ENCODE peak calls at places on chromosomes 2 and 18, in eight cellular contexts. G, J, T, Q, R, S, V and N are unnamed samples.

GRCh38 chr2:222960126-222960525 is 91.9 kb upstream of the KCNE4 start:
- DNase-seq in T (no peak), R (peak; percentile 76), G (no peak), V (peak; percentile 21), S (no peak), J (no peak), Q (no peak), N (peak; percentile 81)

GRCh38 chr18:40413160-40413559 is 1541.9 kb upstream of the PIK3C3 start:
- DNase-seq in G (no peak), R (no peak), S (peak; percentile 65), T (no peak), V (peak; percentile 10), J (no peak), Q (no peak), N (peak; percentile 53)

GRCh38 chr2:169485650-169486138 is 6.4 kb downstream of the BBS5 start:
- DNase-seq in T (no peak), S (no peak), R (no peak), V (no peak), G (no peak), Q (no peak), J (no peak), N (no peak)

GRCh38 chr18:9038277-9038871 is 64.1 kb upstream of the NDUFV2 start:
- DNase-seq in R (no peak), V (peak; percentile 75), S (no peak), J (no peak), Q (no peak), G (no peak), T (no peak), N (no peak)

GRCh38 chr18:78803104-78803503 is 176.5 kb upstream of the SALL3 start:
- DNase-seq in T (no peak), S (no peak), R (no peak), G (no peak), J (no peak), Q (no peak), V (no peak), N (no peak)

GRCh38 chr2:56015631-56016251 is 92.2 kb upstream of the EFEMP1 start:
- DNase-seq in S (no peak), V (no peak), R (no peak), T (no peak), G (no peak), Q (no peak), J (no peak), N (no peak)

GRCh38 chr2:163157891-163158511 is 319.4 kb upstream of the KCNH7 start:
- DNase-seq in J (no peak), T (no peak), S (no peak), G (no peak), Q (no peak), V (peak; percentile 62), R (peak; percentile 69), N (peak; percentile 79)

GRCh38 chr2:223929575-223930001 is 15.5 kb downstream of the WDFY1 start:
- DNase-seq in S (no peak), J (no peak), R (no peak), Q (peak; percentile 14), V (peak; percentile 74), G (no peak), T (no peak), N (peak; percentile 56)

GRCh38 chr2:207395535-207396251 is 134.1 kb upstream of the CREB1 start:
- DNase-seq in J (no peak), R (peak; percentile 42), V (peak; percentile 6), G (no peak), T (no peak), S (no peak), Q (no peak), N (peak; percentile 33)

GRCh38 chr2:10844083-10844482 is 31.5 kb upstream of the PDIA6 start:
- DNase-seq in G (no peak), R (peak; percentile 60), T (no peak), S (no peak), Q (no peak), J (no peak), V (peak; percentile 91), N (peak; percentile 79)

GRCh38 chr18:6885992-6886823 is 156.7 kb downstream of the ARHGAP28 start:
- DNase-seq in Q (no peak), T (no peak), V (peak; percentile 83), J (peak; percentile 55), S (peak; percentile 48), G (no peak), R (peak; percentile 56), N (peak; percentile 46)

GRCh38 chr2:148917431-148917830 is 42.4 kb downstream of the KIF5C start:
- DNase-seq in R (no peak), S (no peak), G (no peak), V (no peak), Q (no peak), J (no peak), T (no peak), N (no peak)

GRCh38 chr2:106359512-106359911 is 108.7 kb downstream of the RGPD3 start:
- DNase-seq in G (no peak), S (no peak), J (no peak), R (no peak), T (no peak), V (no peak), Q (no peak), N (no peak)

GRCh38 chr18:49597556-49597955 is 35.7 kb downstream of the LIPG start:
- DNase-seq in V (peak; percentile 99), S (no peak), T (no peak), J (no peak), R (peak; percentile 37), G (no peak), Q (no peak), N (no peak)

GRCh38 chr18:26479065-26479685 is 69.2 kb downstream of the KCTD1 start:
- DNase-seq in S (no peak), R (no peak), G (no peak), Q (no peak), J (no peak), V (no peak), T (no peak), N (no peak)

GRCh38 chr2:195532628-195533271 is 124.3 kb upstream of the SLC39A10 start:
- DNase-seq in G (no peak), J (no peak), Q (no peak), T (no peak), R (peak; percentile 55), V (no peak), S (no peak), N (peak; percentile 38)

GRCh38 chr2:129908721-129909373 is 70.6 kb upstream of the RAB6C start:
- DNase-seq in T (no peak), Q (no peak), R (no peak), V (no peak), G (no peak), S (no peak), J (no peak), N (no peak)

GRCh38 chr2:42100696-42101585 is 53.1 kb downstream of the PKDCC start:
- DNase-seq in S (no peak), Q (peak; percentile 72), R (peak; percentile 76), V (peak; percentile 76), T (no peak), J (peak; percentile 57), G (peak; percentile 64), N (peak; percentile 74)

GRCh38 chr18:79396431-79397287 is 929 bp downstream of the NFATC1 start:
- DNase-seq in Q (peak; percentile 46), R (peak; percentile 44), J (peak; percentile 55), T (no peak), S (no peak), V (peak; percentile 57), G (peak; percentile 61), N (no peak)

GRCh38 chr2:100822587-100823248 is 2.8 kb downstream of the NPAS2 start:
- DNase-seq in V (no peak), S (no peak), G (no peak), J (peak; percentile 58), T (no peak), R (peak; percentile 43), Q (no peak), N (peak; percentile 61)

GRCh38 chr2:114688241-114688640 is 245.8 kb downstream of the DPP10 start:
- DNase-seq in V (no peak), S (no peak), T (no peak), Q (no peak), J (no peak), R (no peak), G (no peak), N (no peak)

GRCh38 chr18:76443519-76444435 is 51.3 kb downstream of the ZNF516 start:
- DNase-seq in Q (no peak), V (no peak), S (no peak), G (no peak), J (no peak), R (no peak), T (no peak), N (no peak)

GRCh38 chr2:240688563-240688919 is 3.1 kb upstream of the AQP12A start:
- DNase-seq in T (no peak), V (no peak), S (no peak), G (no peak), J (no peak), R (no peak), Q (no peak), N (no peak)

GRCh38 chr2:17814601-17815000 is 1.7 kb upstream of the MSGN1 start:
- DNase-seq in T (no peak), S (no peak), Q (no peak), V (no peak), J (no peak), G (no peak), R (no peak), N (no peak)

GRCh38 chr2:136246086-136246669 is 128.2 kb upstream of the CXCR4 start:
- DNase-seq in V (peak; percentile 40), S (no peak), T (no peak), Q (no peak), R (peak; percentile 9), J (no peak), G (no peak), N (peak; percentile 18)

GRCh38 chr2:239114119-239114581 is 266.3 kb downstream of the TWIST2 start:
- DNase-seq in V (no peak), J (no peak), R (peak; percentile 6), S (no peak), G (no peak), Q (no peak), T (no peak), N (peak; percentile 48)

GRCh38 chr2:176997074-176997791 is 215.4 kb upstream of the HNRNPA3 start:
- DNase-seq in R (peak; percentile 67), S (no peak), V (peak; percentile 38), Q (no peak), G (no peak), J (peak; percentile 31), T (no peak), N (peak; percentile 76)

GRCh38 chr2:237714690-237715458 is 83.7 kb upstream of the RBM44 start:
- DNase-seq in R (peak; percentile 69), J (peak; percentile 73), V (peak; percentile 92), Q (no peak), S (no peak), T (no peak), G (no peak), N (peak; percentile 79)

GRCh38 chr2:43657241-43657640 is 19.0 kb downstream of the C1GALT1C1L start:
- DNase-seq in G (no peak), J (no peak), Q (no peak), V (no peak), R (no peak), S (no peak), T (no peak), N (no peak)

GRCh38 chr2:69985684-69986083 is 24.3 kb upstream of the ASPRV1 start:
- DNase-seq in T (no peak), R (no peak), S (no peak), J (no peak), Q (no peak), V (peak; percentile 49), G (no peak), N (peak; percentile 54)

GRCh38 chr2:186592137-186592875 is 2.5 kb downstream of the ITGAV start:
- DNase-seq in S (no peak), Q (no peak), G (no peak), V (peak; percentile 14), T (no peak), R (no peak), J (no peak), N (no peak)

GRCh38 chr18:23812566-23813440 is 123.5 kb downstream of the LAMA3 start:
- DNase-seq in V (peak; percentile 75), R (peak; percentile 28), T (no peak), Q (no peak), S (peak; percentile 46), G (no peak), J (no peak), N (peak; percentile 36)

GRCh38 chr2:2121887-2122286 is 209.2 kb downstream of the MYT1L start:
- DNase-seq in J (no peak), Q (no peak), S (no peak), T (no peak), R (no peak), G (no peak), V (no peak), N (no peak)

GRCh38 chr18:32742620-32743019 is 30.2 kb downstream of the KLHL14 start:
- DNase-seq in T (no peak), R (no peak), Q (no peak), G (no peak), S (no peak), V (no peak), J (no peak), N (no peak)